ENCODE peak calls at places on chromosome 20, in nine cellular contexts. B is A549, I is HCT116, V is SK-N-SH, D is GM12878, F is HepG2, K is Panc1, C is K562, O is HL-60. S is an unnamed sample.

GRCh38 chr20:61631770-61632169 is 379.7 kb downstream of the CDH4 start:
- DNase-seq in F (no peak), C (peak; percentile 27), B (no peak), I (no peak), O (no peak), D (no peak), K (no peak), V (no peak), S (no peak)

GRCh38 chr20:19973920-19974620 is 43.1 kb upstream of the NAA20 start:
- DNase-seq in I (no peak), O (peak; percentile 83), C (no peak), F (no peak), V (no peak), B (no peak), D (no peak), K (no peak), S (no peak)

GRCh38 chr20:62900692-62901584 is 25.4 kb downstream of the DIDO1 start:
- DNase-seq in C (no peak), V (no peak), O (no peak), K (no peak), I (no peak), F (peak; percentile 70), B (peak; percentile 57), D (no peak), S (peak; percentile 73)

GRCh38 chr20:36820928-36821327 is 47.4 kb upstream of the DSN1 start:
- DNase-seq in F (no peak), V (no peak), O (no peak), C (no peak), D (no peak), I (no peak), K (no peak), B (no peak), S (no peak)

GRCh38 chr20:10984899-10985298 is 311.1 kb upstream of the JAG1 start:
- DNase-seq in C (no peak), F (no peak), D (no peak), O (no peak), I (no peak), V (no peak), B (no peak), K (no peak), S (no peak)

GRCh38 chr20:5928831-5929715 is 21.3 kb downstream of the TRMT6 start:
- DNase-seq in B (no peak), I (no peak), D (no peak), K (no peak), C (no peak), O (no peak), F (no peak), V (no peak), S (no peak)

GRCh38 chr20:1440024-1440423 is 26.6 kb downstream of the NSFL1C start:
- DNase-seq in V (peak; percentile 10), O (peak; percentile 30), C (peak; percentile 36), D (no peak), K (no peak), F (peak; percentile 61), I (peak; percentile 26), B (no peak), S (peak; percentile 85)

GRCh38 chr20:8389381-8390368 is 257.6 kb downstream of the PLCB1 start:
- DNase-seq in K (peak; percentile 1), V (peak; percentile 27), F (peak; percentile 55), D (no peak), O (no peak), C (peak; percentile 2), I (peak; percentile 23), B (peak; percentile 9), S (peak; percentile 69)

GRCh38 chr20:17985388-17986018 is 16.7 kb downstream of the MGME1 start:
- DNase-seq in C (no peak), O (peak; percentile 49), V (no peak), B (no peak), I (no peak), F (peak; percentile 98), D (no peak), K (no peak), S (no peak)

GRCh38 chr20:36519944-36520343 is 21.4 kb upstream of the MYL9 start:
- DNase-seq in B (no peak), K (no peak), D (no peak), F (no peak), C (no peak), O (no peak), V (no peak), I (no peak), S (no peak)

GRCh38 chr20:3802524-3803239 is 6.6 kb downstream of the CDC25B start:
- DNase-seq in C (no peak), D (no peak), B (no peak), V (no peak), K (no peak), F (no peak), O (no peak), I (no peak), S (no peak)

GRCh38 chr20:38353298-38353697 is 7.0 kb downstream of the LBP start:
- DNase-seq in I (no peak), B (no peak), V (no peak), C (no peak), F (no peak), K (no peak), D (no peak), O (no peak), S (peak; percentile 52)

GRCh38 chr20:36391955-36392354 is 85.8 kb downstream of the DLGAP4 start:
- DNase-seq in V (no peak), K (no peak), C (no peak), O (no peak), I (no peak), D (no peak), F (no peak), B (no peak), S (peak; percentile 31)

GRCh38 chr20:9032758-9033157 is 36.1 kb upstream of the PLCB4 start:
- DNase-seq in C (no peak), I (no peak), V (no peak), D (no peak), B (no peak), K (no peak), O (no peak), F (no peak), S (no peak)

GRCh38 chr20:547394-547793 is 3.8 kb upstream of the CSNK2A1 start:
- DNase-seq in D (no peak), F (no peak), V (no peak), O (no peak), C (no peak), I (no peak), K (no peak), B (no peak), S (no peak)

GRCh38 chr20:19100975-19101374 is 111.5 kb upstream of the SLC24A3 start:
- DNase-seq in C (no peak), O (no peak), V (no peak), D (no peak), F (no peak), B (no peak), K (no peak), I (no peak), S (no peak)

GRCh38 chr20:41774291-41774690 is 156.1 kb upstream of the CHD6 start:
- DNase-seq in V (no peak), B (no peak), F (no peak), C (no peak), O (no peak), I (no peak), D (no peak), K (no peak), S (no peak)

GRCh38 chr20:46303176-46303956 is 4.9 kb downstream of the CDH22 start:
- DNase-seq in O (no peak), V (no peak), D (no peak), C (no peak), I (no peak), F (no peak), K (no peak), B (no peak), S (no peak)

GRCh38 chr20:53595018-53595378 is 1.4 kb upstream of the ZNF217 start:
- DNase-seq in F (no peak), O (no peak), K (no peak), B (no peak), V (no peak), D (no peak), I (no peak), C (no peak), S (no peak)

GRCh38 chr20:50399003-50399916 is 110.9 kb upstream of the PTPN1 start:
- DNase-seq in V (no peak), B (no peak), C (peak; percentile 29), I (no peak), F (peak; percentile 99), O (no peak), K (no peak), D (no peak), S (no peak)
- TF ChIP-seq REST in V (no peak), B (no peak), C (no peak), I (no peak), F (no peak), O (no peak), K (no peak), D (no peak), S (no peak)

GRCh38 chr20:59806578-59806975 is 126.9 kb downstream of the SYCP2 start:
- DNase-seq in O (no peak), I (no peak), B (no peak), D (no peak), F (no peak), V (peak; percentile 1), K (no peak), C (no peak), S (no peak)
- TF ChIP-seq REST in O (no peak), I (no peak), B (no peak), D (no peak), F (no peak), V (no peak), K (no peak), C (no peak), S (no peak)

GRCh38 chr20:15242773-15243172 is 905.4 kb upstream of the FLRT3 start:
- DNase-seq in O (no peak), D (no peak), F (no peak), C (no peak), I (no peak), V (no peak), B (no peak), K (no peak), S (no peak)

GRCh38 chr20:15241696-15242095 is 904.3 kb upstream of the FLRT3 start:
- DNase-seq in B (no peak), V (no peak), I (no peak), K (no peak), D (no peak), F (no peak), C (no peak), O (no peak), S (no peak)

GRCh38 chr20:15236812-15237211 is 899.4 kb upstream of the FLRT3 start:
- DNase-seq in D (peak; percentile 38), C (no peak), K (peak; percentile 8), V (peak; percentile 35), O (peak; percentile 58), F (peak; percentile 58), B (peak; percentile 8), I (peak; percentile 45), S (peak; percentile 76)

GRCh38 chr20:15239542-15240206 is 902.3 kb upstream of the FLRT3 start:
- DNase-seq in K (no peak), D (no peak), V (no peak), C (no peak), O (no peak), B (no peak), I (no peak), F (no peak), S (no peak)

GRCh38 chr20:15240801-15241200 is 903.4 kb upstream of the FLRT3 start:
- DNase-seq in C (no peak), V (no peak), D (no peak), I (no peak), F (no peak), K (no peak), B (no peak), O (no peak), S (no peak)
- TF ChIP-seq REST in C (no peak), V (no peak), D (no peak), I (no peak), F (no peak), K (no peak), B (no peak), O (no peak), S (no peak)

GRCh38 chr20:23316626-23317025 is 34.0 kb upstream of the NXT1 start:
- DNase-seq in I (no peak), V (no peak), F (no peak), D (no peak), O (no peak), B (no peak), C (no peak), K (no peak), S (no peak)
- TF ChIP-seq REST in I (no peak), V (no peak), F (no peak), D (no peak), O (no peak), B (no peak), C (no peak), K (no peak), S (no peak)